ENCODE peak calls at places on chromosomes 1 and 21, in four cellular contexts. T is right atrium auricular region, E is GM10248, J is cardiac muscle cell. Y is an unnamed sample.

GRCh38 chr1:196594700-196595099 is 13.5 kb downstream of the KCNT2 start:
- DNase-seq in T (no peak), E (no peak), J (no peak), Y (no peak)

GRCh38 chr1:178262101-178262500 is 168.2 kb downstream of the RASAL2 start:
- DNase-seq in T (no peak), E (no peak), J (peak), Y (no peak)

GRCh38 chr1:170804879-170805278 is 130.5 kb upstream of the MROH9 start:
- DNase-seq in T (no peak), E (no peak), J (no peak), Y (no peak)

GRCh38 chr1:11629184-11629583 is 25.0 kb downstream of the FBXO2 start:
- DNase-seq in T (no peak), E (no peak), J (no peak), Y (no peak)

GRCh38 chr1:9688599-9688998 is 37.1 kb downstream of the PIK3CD start:
- DNase-seq in T (no peak), E (no peak), J (no peak), Y (no peak)

GRCh38 chr1:207828046-207828445 is 76.2 kb downstream of the CD46 start:
- DNase-seq in T (no peak), E (no peak), J (no peak), Y (no peak)

GRCh38 chr1:30533796-30534550 is 189.4 kb downstream of the MATN1 start:
- DNase-seq in T (peak), E (no peak), J (no peak), Y (no peak)

GRCh38 chr1:207366022-207366421 is 44.5 kb downstream of the CD55 start:
- DNase-seq in T (no peak), E (no peak), J (no peak), Y (no peak)

GRCh38 chr1:169741666-169742394 is 8.0 kb upstream of the SELE start:
- DNase-seq in T (no peak), E (no peak), J (peak), Y (no peak)

GRCh38 chr21:35414511-35415139 is 365.5 kb upstream of the RUNX1 start:
- DNase-seq in T (no peak), E (no peak), J (no peak), Y (no peak)

GRCh38 chr1:246069581-246069980 is 437.5 kb downstream of the SMYD3 start:
- DNase-seq in T (no peak), E (no peak), J (no peak), Y (no peak)

GRCh38 chr1:2098839-2099785 is 48.9 kb downstream of the PRKCZ start:
- DNase-seq in T (no peak), E (no peak), J (no peak), Y (no peak)

GRCh38 chr1:6102227-6102845 is 56.6 kb downstream of the KCNAB2 start:
- DNase-seq in T (no peak), E (no peak), J (no peak), Y (no peak)

GRCh38 chr1:91282695-91283420 is 121.8 kb downstream of the HFM1 start:
- DNase-seq in T (peak), E (peak), J (peak), Y (peak)

GRCh38 chr1:232643227-232643626 is 13.3 kb upstream of the SIPA1L2 start:
- DNase-seq in T (no peak), E (no peak), J (no peak), Y (no peak)
- TF ChIP-seq CTCF in T (no peak), E (no peak), J (peak), Y (no peak)

GRCh38 chr1:202176949-202177927 is 16.4 kb upstream of the LGR6 start:
- DNase-seq in T (no peak), E (no peak), J (no peak), Y (no peak)
- TF ChIP-seq CTCF in T (no peak), E (no peak), J (no peak), Y (no peak)

GRCh38 chr1:174726167-174726879 is 273.4 kb upstream of the CACYBP start:
- DNase-seq in T (no peak), E (no peak), J (peak), Y (no peak)
- TF ChIP-seq CTCF in T (no peak), E (peak), J (peak), Y (peak)

GRCh38 chr1:66400660-66401059 is 133.3 kb upstream of the SGIP1 start:
- DNase-seq in T (no peak), E (no peak), J (no peak), Y (no peak)

GRCh38 chr1:66405046-66405445 is 128.9 kb upstream of the SGIP1 start:
- DNase-seq in T (no peak), E (no peak), J (no peak), Y (no peak)

GRCh38 chr1:66401244-66401643 is 132.7 kb upstream of the SGIP1 start:
- DNase-seq in T (no peak), E (no peak), J (no peak), Y (no peak)

GRCh38 chr1:66402194-66402593 is 131.8 kb upstream of the SGIP1 start:
- DNase-seq in T (peak), E (peak), J (peak), Y (no peak)

DNA sequence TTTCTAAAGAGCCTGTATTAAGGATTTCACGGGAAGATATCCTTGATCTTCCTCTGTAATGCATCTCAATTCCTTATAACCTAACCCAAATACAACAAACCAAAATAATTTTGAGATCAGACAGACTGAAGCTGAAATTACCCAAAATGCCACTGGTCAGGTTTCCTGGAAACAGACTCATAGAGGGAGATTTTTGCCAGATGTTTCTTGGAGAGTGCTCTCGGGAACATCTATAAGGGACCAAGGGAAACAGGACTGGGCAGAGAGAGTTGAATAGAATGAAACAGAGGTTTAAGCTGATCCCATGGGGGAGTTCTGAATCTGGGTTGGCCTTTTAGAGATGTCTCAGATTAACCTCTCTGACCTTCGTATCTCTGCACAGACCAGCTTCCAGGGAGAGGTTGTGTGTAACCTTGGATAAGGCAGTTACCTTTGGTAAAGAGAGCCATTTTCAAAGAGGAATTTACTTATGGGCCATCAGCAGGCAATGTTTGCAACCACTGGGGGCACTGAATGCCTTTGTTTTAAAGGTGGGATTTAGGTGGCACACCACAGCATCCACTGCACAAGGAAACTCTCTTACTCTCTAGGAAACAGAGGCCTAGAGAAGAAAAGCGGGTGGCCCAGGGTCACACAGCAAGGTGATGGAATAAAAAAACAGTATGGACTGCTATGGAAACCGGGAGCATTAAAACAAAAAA is 130.8 kb upstream of the SGIP1 start:
- DNase-seq in T (no peak), E (no peak), J (no peak), Y (no peak)
- TF ChIP-seq CTCF in T (no peak), E (no peak), J (no peak), Y (peak)

GRCh38 chr1:198275598-198275997 is 118.8 kb downstream of the NEK7 start:
- DNase-seq in T (no peak), E (no peak), J (no peak), Y (no peak)
- TF ChIP-seq CTCF in T (no peak), E (no peak), J (no peak), Y (no peak)

DNA sequence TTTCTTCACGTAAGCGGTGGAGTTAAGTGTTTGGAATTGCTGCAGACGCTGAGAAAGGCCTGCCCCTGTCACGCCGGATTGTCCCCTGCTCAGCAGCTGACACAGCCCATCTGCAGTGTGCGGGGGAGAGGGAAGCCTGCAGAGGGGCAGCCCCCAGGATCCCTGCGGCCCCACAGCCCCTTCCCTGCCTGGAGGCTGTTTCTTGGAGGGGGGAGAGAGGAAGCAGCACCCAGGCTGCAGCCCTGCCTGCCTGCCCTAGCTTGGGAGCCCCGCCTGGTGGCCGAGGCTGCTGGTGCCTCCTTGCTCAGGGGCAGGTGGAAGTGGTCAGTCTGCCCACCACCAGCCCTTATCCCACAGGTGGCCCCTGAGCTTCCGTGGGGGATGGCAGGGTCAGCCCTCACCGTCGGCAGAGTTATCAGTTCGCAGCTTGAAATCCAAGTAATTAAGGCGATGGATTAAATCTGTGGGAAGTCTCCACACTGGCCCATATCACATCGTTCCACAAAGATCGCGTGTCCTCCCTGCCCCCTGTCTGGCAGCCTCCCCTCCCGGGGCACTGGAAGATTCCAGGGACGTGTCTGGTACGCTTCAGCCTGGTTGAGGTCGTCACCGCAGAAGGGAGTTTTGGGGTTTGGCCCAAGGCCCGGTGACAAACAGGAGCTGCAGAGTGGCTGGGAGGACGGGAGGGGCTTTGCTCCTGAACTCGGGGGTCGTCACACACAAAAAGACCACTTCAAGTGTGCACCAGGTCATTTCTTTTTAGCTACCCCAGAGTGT is 50.9 kb downstream of the PRDM16 start:
- DNase-seq in T (no peak), E (no peak), J (no peak), Y (no peak)
- TF ChIP-seq CTCF in T (no peak), E (no peak), J (no peak), Y (peak)

GRCh38 chr1:40840526-40841323 is 21.4 kb downstream of the CITED4 start:
- DNase-seq in T (no peak), E (no peak), J (no peak), Y (no peak)
- TF ChIP-seq CTCF in T (no peak), E (peak), J (peak), Y (no peak)

GRCh38 chr1:235236128-235236527 is 75.1 kb upstream of the RBM34 start:
- DNase-seq in T (no peak), E (no peak), J (no peak), Y (no peak)
- TF ChIP-seq CTCF in T (no peak), E (no peak), J (no peak), Y (no peak)

GRCh38 chr1:150514913-150515327 is 632 bp upstream of the FALEC start:
- DNase-seq in T (no peak), E (no peak), J (no peak), Y (no peak)

GRCh38 chr1:150515328-150516049 is at the start of gene FALEC:
- DNase-seq in T (peak), E (peak), J (peak), Y (peak)

GRCh38 chr1:150514260-150514659 is 1.3 kb upstream of the FALEC start:
- DNase-seq in T (no peak), E (no peak), J (no peak), Y (no peak)

GRCh38 chr1:150516050-150516591 is 569 bp downstream of the FALEC start:
- DNase-seq in T (no peak), E (no peak), J (peak), Y (no peak)

DNA sequence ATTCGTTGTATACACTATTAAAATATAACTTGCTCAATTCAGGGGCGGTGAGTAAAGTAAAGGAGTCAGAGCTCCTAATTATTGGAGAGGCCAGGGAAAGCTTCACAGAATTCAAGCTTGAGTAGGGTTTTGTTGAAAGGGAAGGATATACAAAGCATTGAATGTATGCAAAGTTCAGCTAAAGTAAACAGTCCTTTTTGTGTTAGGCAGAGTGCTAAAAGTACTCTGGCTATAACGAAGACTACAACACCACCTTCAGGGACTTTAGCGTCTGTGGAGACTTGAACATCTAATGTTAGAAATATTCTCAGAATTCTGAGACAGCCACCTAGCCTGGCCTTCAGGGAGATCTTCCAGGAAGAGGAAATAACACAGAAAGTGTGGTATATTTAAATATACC is 1.1 kb downstream of the FALEC start:
- DNase-seq in T (no peak), E (peak), J (no peak), Y (no peak)
- TF ChIP-seq CTCF in T (no peak), E (peak), J (no peak), Y (no peak)

DNA sequence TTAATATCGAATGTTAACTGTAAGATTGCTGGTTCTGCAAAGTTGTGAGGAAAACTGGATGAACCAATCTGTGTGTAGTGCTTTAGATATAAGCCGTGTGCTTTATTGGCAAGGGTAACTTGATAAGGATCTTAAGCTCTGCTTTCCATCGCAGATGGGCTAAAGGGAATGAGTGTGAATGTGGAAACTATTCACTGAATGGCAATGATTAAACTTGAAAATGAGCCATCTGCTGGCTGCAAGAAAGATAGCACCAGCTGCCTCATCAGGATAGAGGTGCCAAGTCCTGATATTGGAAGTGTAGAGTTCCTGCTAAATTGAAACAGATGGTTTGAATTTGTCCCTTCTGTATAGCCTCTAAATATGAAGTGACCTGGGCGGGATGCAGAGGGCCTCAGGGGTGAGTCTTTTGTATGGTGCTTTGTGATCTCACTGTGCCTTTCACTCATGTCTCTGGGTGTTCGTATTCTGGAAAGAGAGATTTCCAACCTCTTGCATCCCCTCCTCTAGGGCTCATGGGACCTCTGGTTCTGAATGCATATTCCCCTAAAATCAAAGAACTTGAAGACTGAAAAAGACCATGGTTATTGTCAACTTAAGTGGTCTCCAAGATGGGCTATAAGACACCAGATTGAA is 9.2 kb downstream of the FCRL3 start:
- DNase-seq in T (no peak), E (peak), J (peak), Y (no peak)
- TF ChIP-seq CTCF in T (no peak), E (peak), J (peak), Y (peak)